ENCODE peak calls at places on chromosomes 12 and 14, in eight cellular contexts. Z is RWPE1; A is SW 1271; H is lower leg skin; B is HEK293T; K is stimulated activated naive CD8-positive, alpha-beta T cell treated with anti-CD3 and anti-CD28 coated beads, Interleukin-15, Interleukin-2, amounts not matched to agents 100 U/mL and 50 U/mL, for 24 hours; Y is stimulated activated CD4-positive, alpha-beta T cell treated with anti-CD3 and anti-CD28 coated beads, Interleukin-4, amount 100 ng/mL, for 24 hours; M is DMS79 treated with DMSO at 0.1 percent for 48 hours. F is an unnamed sample.

GRCh38 chr12:31897791-31898503 is 61.3 kb upstream of the RESF1 start:
- DNase-seq in Z (no peak), A (no peak), H (no peak), B (peak), K (peak), Y (peak), M (peak), F (peak)

GRCh38 chr14:96268426-96269358 is 12.7 kb downstream of the BDKRB1 start:
- DNase-seq in Z (peak), A (no peak), H (peak), B (no peak), K (no peak), Y (no peak), M (no peak), F (no peak)

GRCh38 chr14:35229495-35230089 is 62.6 kb upstream of the PSMA6 start:
- DNase-seq in Z (peak), A (peak), H (no peak), B (no peak), K (no peak), Y (no peak), M (peak), F (no peak)

GRCh38 chr14:58133739-58134138 is 18.3 kb downstream of the ARMH4 start:
- DNase-seq in Z (peak), A (peak), H (no peak), B (no peak), K (no peak), Y (no peak), M (no peak), F (no peak)

GRCh38 chr14:65237956-65238355 is 135.6 kb upstream of the MAX start:
- DNase-seq in Z (no peak), A (no peak), H (no peak), B (no peak), K (no peak), Y (no peak), M (no peak), F (no peak)

GRCh38 chr12:51391047-51391837 is at the start of gene GALNT6:
- DNase-seq in Z (peak), A (no peak), H (no peak), B (peak), K (peak), Y (peak), M (no peak), F (peak)

GRCh38 chr12:53575502-53576264 is 50.5 kb downstream of the ATF7 start:
- DNase-seq in Z (peak), A (no peak), H (no peak), B (no peak), K (no peak), Y (no peak), M (no peak), F (no peak)

GRCh38 chr12:120710805-120711296 is 593 bp downstream of the UNC119B start:
- DNase-seq in Z (peak), A (no peak), H (no peak), B (peak), K (peak), Y (peak), M (no peak), F (peak)

GRCh38 chr12:131628766-131629448 is 82.0 kb upstream of the SFSWAP start:
- DNase-seq in Z (no peak), A (no peak), H (no peak), B (no peak), K (no peak), Y (no peak), M (no peak), F (no peak)

GRCh38 chr14:22466520-22466919 is 122.5 kb downstream of the DAD1 start:
- DNase-seq in Z (peak), A (no peak), H (no peak), B (no peak), K (no peak), Y (no peak), M (no peak), F (no peak)

GRCh38 chr14:100575266-100575995 is 11.8 kb downstream of the BEGAIN start:
- DNase-seq in Z (no peak), A (no peak), H (no peak), B (no peak), K (no peak), Y (no peak), M (no peak), F (no peak)

F was measured in activated CD8-positive, alpha-beta T cell treated with anti-CD3 and anti-CD28 coated beads for 36 hours.